ENCODE peak calls at places on chromosomes 1 and 21, in ten cellular contexts. A is GM03348, X is GM12892, Q is mammary epithelial cell, G is ACHN, N is activated T-cell treated with anti-CD3 and anti-CD28 coated beads for 1 hour, P is T-helper 2 cell, W is Caco-2, Y is NCI-H460, M is retina. V is an unnamed sample.
A peak's percentile ranks its signal among the peaks of the same experiment; 100 is the strongest.

GRCh38 chr1:56577859-56578663 is 1.3 kb downstream of the PLPP3 start:
- DNase-seq in A (peak; percentile 59), X (no peak), Q (peak; percentile 66), G (peak; percentile 30), N (no peak), P (no peak), W (peak; percentile 45), Y (peak; percentile 15), M (peak; percentile 84), V (peak; percentile 81)

GRCh38 chr1:180917306-180918065 is 4.8 kb downstream of the KIAA1614 start:
- DNase-seq in A (no peak), X (no peak), Q (no peak), G (no peak), N (no peak), P (no peak), W (no peak), Y (no peak), M (no peak), V (no peak)

GRCh38 chr21:27561116-27561515 is 594.2 kb upstream of the ADAMTS5 start:
- DNase-seq in A (no peak), X (no peak), Q (no peak), G (no peak), N (no peak), P (no peak), W (no peak), Y (no peak), M (no peak), V (peak; percentile 73)

GRCh38 chr1:116804736-116805135 is 50.5 kb downstream of the CD2 start:
- DNase-seq in A (no peak), X (no peak), Q (no peak), G (no peak), N (no peak), P (no peak), W (no peak), Y (no peak), M (no peak), V (no peak)

GRCh38 chr21:19461481-19462205 is 1058.1 kb upstream of the TMPRSS15 start:
- DNase-seq in A (no peak), X (no peak), Q (no peak), G (no peak), N (no peak), P (no peak), W (no peak), Y (no peak), M (no peak), V (no peak)

GRCh38 chr1:182549346-182549745 is 39.7 kb downstream of the RNASEL start:
- DNase-seq in A (no peak), X (no peak), Q (no peak), G (no peak), N (no peak), P (no peak), W (no peak), Y (no peak), M (no peak), V (no peak)

GRCh38 chr1:229046251-229046853 is 224.6 kb upstream of the RAB4A start:
- DNase-seq in A (no peak), X (no peak), Q (no peak), G (no peak), N (no peak), P (no peak), W (no peak), Y (no peak), M (no peak), V (peak; percentile 29)

GRCh38 chr1:178973671-178974091 is 52.0 kb upstream of the FAM20B start:
- DNase-seq in A (no peak), X (no peak), Q (no peak), G (no peak), N (no peak), P (no peak), W (no peak), Y (no peak), M (peak; percentile 51), V (no peak)

GRCh38 chr1:178933709-178934573 is 63.1 kb upstream of the ANGPTL1 start:
- DNase-seq in A (no peak), X (no peak), Q (no peak), G (no peak), N (no peak), P (no peak), W (no peak), Y (no peak), M (no peak), V (no peak)

GRCh38 chr1:8674912-8675311 is 142.5 kb downstream of the RERE start:
- DNase-seq in A (no peak), X (no peak), Q (peak; percentile 47), G (no peak), N (no peak), P (no peak), W (no peak), Y (no peak), M (peak; percentile 75), V (no peak)

GRCh38 chr1:20361805-20362381 is 71.2 kb downstream of the VWA5B1 start:
- DNase-seq in A (peak; percentile 80), X (no peak), Q (peak; percentile 55), G (peak; percentile 42), N (peak; percentile 14), P (no peak), W (peak; percentile 60), Y (peak; percentile 15), M (peak; percentile 86), V (peak; percentile 31)

GRCh38 chr1:174743654-174744561 is 255.8 kb upstream of the CACYBP start:
- DNase-seq in A (peak; percentile 57), X (no peak), Q (peak; percentile 28), G (peak; percentile 62), N (no peak), P (no peak), W (no peak), Y (peak; percentile 45), M (peak; percentile 22), V (no peak)

GRCh38 chr1:63454269-63454668 is 68.8 kb downstream of the ITGB3BP start:
- DNase-seq in A (peak; percentile 13), X (no peak), Q (no peak), G (peak; percentile 10), N (no peak), P (no peak), W (no peak), Y (no peak), M (no peak), V (no peak)

GRCh38 chr1:107559881-107560280 is 405.1 kb downstream of the VAV3 start:
- DNase-seq in A (no peak), X (no peak), Q (peak; percentile 66), G (no peak), N (no peak), P (no peak), W (no peak), Y (no peak), M (no peak), V (no peak)

GRCh38 chr1:99546432-99547416 is 99.2 kb upstream of the PALMD start:
- DNase-seq in A (no peak), X (no peak), Q (no peak), G (no peak), N (no peak), P (no peak), W (no peak), Y (no peak), M (no peak), V (no peak)

GRCh38 chr1:38005195-38006007 is at the start of gene FHL3:
- DNase-seq in A (peak; percentile 87), X (peak; percentile 67), Q (no peak), G (peak; percentile 60), N (no peak), P (peak; percentile 42), W (peak; percentile 77), Y (no peak), M (no peak), V (peak; percentile 92)

GRCh38 chr1:7380712-7381111 is 390.4 kb upstream of the VAMP3 start:
- DNase-seq in A (no peak), X (no peak), Q (peak; percentile 6), G (no peak), N (no peak), P (no peak), W (no peak), Y (no peak), M (no peak), V (no peak)

GRCh38 chr1:31593770-31594632 is 17.7 kb downstream of the TINAGL1 start:
- DNase-seq in A (peak; percentile 89), X (peak; percentile 59), Q (peak; percentile 73), G (peak; percentile 72), N (peak; percentile 57), P (peak; percentile 44), W (peak; percentile 81), Y (peak; percentile 41), M (no peak), V (peak; percentile 79)

GRCh38 chr1:37879865-37880264 is 20.5 kb upstream of the MTF1 start:
- DNase-seq in A (no peak), X (no peak), Q (no peak), G (no peak), N (no peak), P (no peak), W (peak; percentile 70), Y (no peak), M (no peak), V (no peak)

GRCh38 chr1:156814571-156815260 is 1.9 kb downstream of the SH2D2A start:
- DNase-seq in A (no peak), X (no peak), Q (no peak), G (no peak), N (no peak), P (no peak), W (no peak), Y (no peak), M (peak; percentile 27), V (peak; percentile 60)

GRCh38 chr1:27630859-27631491 is 4.0 kb downstream of the FGR start:
- DNase-seq in A (no peak), X (no peak), Q (no peak), G (no peak), N (no peak), P (no peak), W (no peak), Y (no peak), M (no peak), V (no peak)